ENCODE peak calls at places on chromosomes 16 and 17, in nine cellular contexts. T is AG04450; L is A549; P is WTC11; V is stimulated activated naive CD8-positive, alpha-beta T cell treated with anti-CD3 and anti-CD28 coated beads, Interleukin-15, Interleukin-2, amounts not matched to agents 100 U/mL and 50 U/mL, for 24 hours; J is foreskin fibroblast; I is cardiac fibroblast; E is stimulated activated CD4-positive, alpha-beta T cell treated with anti-CD3 and anti-CD28 coated beads, Interleukin-1b, Interleukin-23, amount 100 ng/mL, for 24 hours; K is RPMI7951. O is an unnamed sample.

GRCh38 chr17:76881408-76881807 is 13.2 kb downstream of the MGAT5B start:
- DNase-seq in V (no peak), L (no peak), K (no peak), I (no peak), E (no peak), J (no peak), P (no peak), T (no peak), O (no peak)

GRCh38 chr17:81349397-81350319 is 45.6 kb upstream of the BAHCC1 start:
- DNase-seq in I (peak), L (no peak), V (no peak), J (no peak), T (no peak), E (no peak), P (no peak), K (no peak), O (no peak)

GRCh38 chr17:75779250-75779986 is 5.2 kb upstream of the UNK start:
- DNase-seq in I (peak), J (peak), K (peak), P (peak), L (peak), V (peak), E (peak), T (peak), O (peak)

GRCh38 chr16:68444058-68444657 is 4.2 kb downstream of the SMPD3 start:
- DNase-seq in V (no peak), J (peak), E (no peak), I (peak), P (peak), T (no peak), L (no peak), K (peak), O (no peak)

GRCh38 chr16:3183445-3184139 is 4.4 kb upstream of the OR1F1 start:
- DNase-seq in L (no peak), E (no peak), V (no peak), J (no peak), T (no peak), K (peak), P (peak), I (no peak), O (no peak)

GRCh38 chr17:29563816-29564215 is 3.0 kb downstream of the ABHD15 start:
- DNase-seq in P (peak), I (no peak), K (no peak), L (no peak), J (no peak), E (no peak), V (no peak), T (no peak), O (no peak)

GRCh38 chr17:44655983-44656700 is at the start of gene MEIOC:
- DNase-seq in J (no peak), K (no peak), T (no peak), I (peak), L (peak), P (peak), V (peak), E (no peak), O (peak)

GRCh38 chr16:88566158-88566557 is 4.0 kb upstream of the ZC3H18 start:
- DNase-seq in K (peak), L (no peak), P (no peak), E (peak), T (peak), I (peak), J (peak), V (peak), O (peak)

GRCh38 chr17:5097101-5097834 is 14.4 kb downstream of the ZNF232 start:
- DNase-seq in E (no peak), J (no peak), T (no peak), L (no peak), P (peak), V (peak), K (no peak), I (no peak), O (no peak)

GRCh38 chr16:75296606-75297005 is 45.2 kb upstream of the BCAR1 start:
- DNase-seq in I (peak), E (no peak), P (no peak), V (no peak), K (peak), L (no peak), J (no peak), T (no peak), O (no peak)

GRCh38 chr17:48587276-48588073 is 2.6 kb downstream of the HOXB3 start:
- DNase-seq in V (no peak), J (no peak), K (no peak), P (no peak), L (no peak), E (no peak), I (no peak), T (no peak), O (no peak)

GRCh38 chr16:64638804-64639203 is 483.1 kb downstream of the CDH11 start:
- DNase-seq in J (no peak), P (no peak), L (no peak), K (no peak), I (no peak), T (no peak), E (no peak), V (no peak), O (no peak)

GRCh38 chr16:48153689-48154265 is 2.0 kb downstream of the ABCC12 start:
- DNase-seq in I (no peak), T (no peak), K (peak), L (no peak), V (no peak), J (no peak), P (no peak), E (no peak), O (no peak)

GRCh38 chr17:33990943-33991706 is 264.0 kb upstream of the CCL2 start:
- DNase-seq in I (no peak), E (no peak), T (no peak), L (no peak), K (peak), P (no peak), V (no peak), J (no peak), O (no peak)

GRCh38 chr16:58128181-58128631 is 975 bp downstream of the CFAP20 start:
- DNase-seq in I (no peak), J (no peak), V (no peak), E (no peak), L (no peak), P (no peak), K (no peak), T (no peak), O (no peak)

GRCh38 chr17:60135951-60136666 is 13.7 kb upstream of the CA4 start:
- DNase-seq in J (no peak), T (no peak), P (no peak), V (no peak), E (no peak), L (no peak), I (no peak), K (no peak), O (no peak)

GRCh38 chr17:61491981-61492380 is 39.8 kb downstream of the TBX4 start:
- DNase-seq in V (no peak), K (no peak), L (no peak), I (no peak), T (no peak), J (no peak), P (no peak), E (no peak), O (no peak)

GRCh38 chr16:86022381-86022960 is 123.5 kb downstream of the IRF8 start:
- DNase-seq in V (no peak), L (no peak), J (no peak), I (no peak), T (no peak), E (no peak), K (no peak), P (no peak), O (no peak)

GRCh38 chr17:81295678-81296381 is 723 bp upstream of the SLC38A10 start:
- DNase-seq in I (peak), K (peak), V (peak), P (peak), T (no peak), J (no peak), E (no peak), L (peak), O (no peak)

GRCh38 chr16:12050361-12050760 is 73.8 kb downstream of the SNX29 start:
- DNase-seq in V (no peak), J (no peak), I (no peak), E (no peak), P (no peak), K (no peak), T (no peak), L (no peak), O (no peak)